ENCODE peak calls at places on chromosome 4, in five cellular contexts. I is SK-N-SH, X is K562, N is HCT116, T is endothelial cell of umbilical vein. U is an unnamed sample.
A peak's percentile ranks its signal among the peaks of the same experiment; 100 is the strongest.

GRCh38 chr4:59002148-59002547 is 1892.0 kb upstream of the IGFBP7 start:
- DNase-seq in T (no peak), I (no peak), X (no peak), N (no peak), U (no peak)

GRCh38 chr4:44738615-44739014 is 12.3 kb upstream of the GNPDA2 start:
- DNase-seq in T (no peak), I (no peak), X (no peak), N (no peak), U (peak; percentile 28)

GRCh38 chr4:186624951-186625350 is 69.6 kb upstream of the MTNR1A start:
- DNase-seq in N (no peak), I (no peak), X (no peak), T (no peak), U (no peak)

GRCh38 chr4:53782468-53782865 is 191.2 kb upstream of the LNX1 start:
- DNase-seq in I (no peak), N (no peak), X (no peak), T (no peak), U (no peak)

GRCh38 chr4:37890501-37891220 is at the start of gene TBC1D1:
- DNase-seq in T (no peak), X (no peak), N (no peak), I (peak; percentile 69), U (peak; percentile 37)

GRCh38 chr4:20995591-20995990 is 295.3 kb downstream of the PACRGL start:
- DNase-seq in N (no peak), T (no peak), X (no peak), I (no peak), U (no peak)

GRCh38 chr4:53098681-53099121 is 236.6 kb downstream of the RASL11B start:
- DNase-seq in X (no peak), N (no peak), T (peak; percentile 88), I (no peak), U (no peak)

GRCh38 chr4:73599182-73599581 is 21.1 kb downstream of the RASSF6 start:
- DNase-seq in N (peak; percentile 38), I (no peak), X (peak; percentile 21), T (peak; percentile 24), U (peak; percentile 72)

GRCh38 chr4:139889194-139889762 is 223.7 kb downstream of the MGST2 start:
- DNase-seq in T (no peak), I (no peak), N (no peak), X (no peak), U (no peak)

GRCh38 chr4:8350841-8351461 is 81.4 kb downstream of the HTRA3 start:
- DNase-seq in N (no peak), X (no peak), I (peak; percentile 22), T (no peak), U (no peak)

GRCh38 chr4:30386266-30386895 is 333.8 kb upstream of the PCDH7 start:
- DNase-seq in I (no peak), X (no peak), T (peak; percentile 32), N (no peak), U (no peak)

GRCh38 chr4:150297861-150298474 is 219.7 kb downstream of the DCLK2 start:
- DNase-seq in T (peak; percentile 79), X (peak; percentile 14), I (peak; percentile 34), N (peak; percentile 45), U (peak; percentile 70)

GRCh38 chr4:37803348-37803973 is 23.0 kb upstream of the PGM2 start:
- DNase-seq in N (no peak), T (peak; percentile 74), X (no peak), I (peak; percentile 25), U (peak; percentile 62)

GRCh38 chr4:142883433-142883832 is 37.3 kb upstream of the INPP4B start:
- DNase-seq in N (peak; percentile 12), T (peak; percentile 12), I (no peak), X (no peak), U (peak; percentile 72)

GRCh38 chr4:140237616-140238352 is 83.8 kb upstream of the MAML3 start:
- DNase-seq in N (no peak), T (peak; percentile 89), X (no peak), I (peak; percentile 88), U (peak; percentile 89)

GRCh38 chr4:174156239-174156826 is 127.1 kb downstream of the FBXO8 start:
- DNase-seq in I (peak; percentile 27), T (peak; percentile 62), N (peak; percentile 48), X (peak; percentile 39), U (peak; percentile 58)

GRCh38 chr4:41992967-41993857 is 2.9 kb downstream of the SLC30A9 start:
- DNase-seq in N (no peak), T (no peak), X (no peak), I (no peak), U (no peak)

GRCh38 chr4:20318011-20318898 is 66.5 kb downstream of the SLIT2 start:
- DNase-seq in X (no peak), N (no peak), T (no peak), I (no peak), U (no peak)

GRCh38 chr4:48681856-48682255 is 98.2 kb downstream of the FRYL start:
- DNase-seq in X (no peak), N (no peak), I (no peak), T (peak; percentile 73), U (peak; percentile 41)

GRCh38 chr4:154349829-154350228 is 141.8 kb downstream of the DCHS2 start:
- DNase-seq in I (no peak), X (peak; percentile 10), N (peak; percentile 13), T (no peak), U (peak; percentile 74)

GRCh38 chr4:153207027-153207426 is 2.8 kb downstream of the TRIM2 start:
- DNase-seq in N (no peak), T (no peak), X (no peak), I (no peak), U (peak; percentile 44)

GRCh38 chr4:10078481-10079233 is 37.9 kb downstream of the WDR1 start:
- DNase-seq in N (no peak), X (peak; percentile 14), I (no peak), T (no peak), U (no peak)

GRCh38 chr4:17024430-17024829 is 126.0 kb upstream of the LDB2 start:
- DNase-seq in T (no peak), X (no peak), I (no peak), N (no peak), U (no peak)

GRCh38 chr4:150080875-150081274 is 2.6 kb downstream of the DCLK2 start:
- DNase-seq in X (no peak), N (no peak), T (no peak), I (no peak), U (no peak)

GRCh38 chr4:128823025-128823661 is 13.6 kb downstream of the JADE1 start:
- DNase-seq in T (peak; percentile 46), N (peak; percentile 21), I (no peak), X (no peak), U (no peak)

GRCh38 chr4:78602334-78602733 is 50.8 kb downstream of the ANXA3 start:
- DNase-seq in X (no peak), T (no peak), N (no peak), I (no peak), U (no peak)

GRCh38 chr4:47120783-47121182 is 89.4 kb downstream of the GABRB1 start:
- DNase-seq in T (no peak), X (no peak), I (no peak), N (no peak), U (no peak)

GRCh38 chr4:119031218-119031617 is 104.4 kb upstream of the MYOZ2 start:
- DNase-seq in T (no peak), X (no peak), N (no peak), I (no peak), U (no peak)
- TF ChIP-seq POLR2AphosphoS5 in T (no peak), X (no peak), N (no peak), I (no peak), U (no peak)

DNA sequence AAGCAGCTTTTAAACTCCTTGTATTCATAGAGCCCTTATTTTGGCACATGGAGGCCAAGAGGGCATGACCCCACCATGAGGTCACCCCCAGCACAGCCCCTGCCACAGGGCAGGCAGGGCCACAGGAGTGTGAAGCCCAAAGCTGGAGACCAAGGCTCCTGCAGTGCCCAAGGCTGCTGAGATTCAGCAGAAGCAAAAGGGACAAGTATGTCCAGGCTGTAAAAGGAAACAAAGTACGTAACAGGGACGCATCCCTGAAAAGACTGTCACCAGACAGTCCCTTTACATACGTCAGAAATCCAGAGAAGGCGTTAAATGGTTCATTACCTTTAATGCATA is 18.9 kb downstream of the GAK start:
- DNase-seq in N (no peak), I (no peak), T (no peak), X (no peak), U (no peak)
- H2AFZ ChIP-seq in N (no peak overlapping the region), I (no peak overlapping the region), T (no peak overlapping the region), X (no peak overlapping the region), U (no peak overlapping the region)

DNA sequence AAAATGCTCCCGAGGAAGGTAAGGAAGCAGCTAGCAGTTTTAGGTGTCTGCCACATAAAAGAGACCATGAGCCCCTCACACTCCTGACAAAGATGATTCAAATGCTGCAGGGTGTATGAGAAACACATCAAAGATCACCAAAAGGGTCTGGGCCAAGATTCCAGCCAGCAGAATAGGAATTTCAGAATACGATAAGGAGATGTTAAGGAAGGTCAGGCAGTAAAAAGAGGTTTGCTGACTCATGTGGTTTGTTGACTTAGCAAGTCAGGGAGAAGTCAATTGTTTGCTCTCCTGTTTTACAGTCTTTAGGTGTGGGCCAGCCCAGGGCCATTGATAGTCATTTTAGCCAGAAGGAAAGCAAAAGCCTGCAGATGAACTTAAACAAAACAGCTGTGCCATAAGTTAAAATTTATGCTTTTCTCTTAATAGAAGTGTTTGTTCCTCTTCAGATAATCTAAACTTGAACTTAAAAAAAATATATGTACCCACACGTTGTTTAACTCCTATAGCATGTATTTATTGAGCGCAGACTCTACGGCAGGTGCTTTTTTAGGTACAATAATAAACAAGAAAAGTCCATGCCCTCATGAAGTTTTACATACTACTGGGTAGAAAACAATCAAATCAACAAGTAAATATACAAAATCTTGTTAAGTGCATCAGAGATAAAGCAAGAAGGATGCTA is 115.6 kb downstream of the CAMK2D start:
- DNase-seq in N (peak; percentile 83), T (peak; percentile 89), X (no peak), I (no peak), U (peak; percentile 72)
- TF ChIP-seq POLR2AphosphoS5 in N (peak; percentile 55), T (no peak), X (no peak), I (no peak), U (no peak)

DNA sequence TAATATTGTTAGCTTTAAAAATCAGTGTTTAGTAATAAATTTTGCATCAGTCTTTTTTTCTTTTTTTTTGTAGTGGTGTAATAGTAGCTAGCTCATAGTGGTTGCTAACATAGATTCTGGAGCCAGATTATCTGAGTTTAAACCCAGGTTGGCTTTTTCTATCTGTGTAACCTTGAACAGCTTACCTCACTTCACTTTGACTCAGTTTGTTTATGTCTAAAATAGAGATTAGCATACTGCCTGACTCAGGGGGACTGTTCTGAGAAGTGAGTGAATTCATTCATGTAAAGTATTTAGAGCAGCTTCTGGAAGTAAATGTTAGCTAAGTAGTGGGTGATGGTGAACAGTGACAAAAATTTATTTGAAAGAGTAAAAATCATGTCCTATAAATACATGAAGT is 32.9 kb downstream of the CPEB2 start:
- DNase-seq in X (no peak), T (peak; percentile 27), N (no peak), I (no peak), U (no peak)
- H2AFZ ChIP-seq in X (no peak overlapping the region), T (no peak overlapping the region), N (no peak overlapping the region), I (no peak overlapping the region), U (no peak overlapping the region)

GRCh38 chr4:6271701-6272465 is 2.2 kb downstream of the WFS1 start:
- DNase-seq in T (no peak), N (no peak), I (no peak), X (no peak), U (no peak)
- TF ChIP-seq POLR2AphosphoS5 in T (no peak), N (no peak), I (no peak), X (no peak), U (no peak)